ENCODE peak calls at places on chromosomes 16 and 17, in nine cellular contexts. One of them, this sample, is unnamed.

GRCh38 chr16:11084484-11085024 is 140.2 kb downstream of the CLEC16A start:
- DNase-seq in ELF-1: no peak
- DNase-seq in stimulated activated naive CD8-positive, alpha-beta T cell treated with anti-CD3 and anti-CD28 coated beads, Interleukin-15, Interleukin-2, amounts not matched to agents 100 U/mL and 50 U/mL, for 24 hours: no peak
- DNase-seq in CD8-positive, alpha-beta T cell: no peak
- DNase-seq in testis: no peak
- DNase-seq in AG09309: peak
- DNase-seq in hepatic stellate cell: peak
- DNase-seq in NCI-H345: no peak
- DNase-seq in fibroblast of lung: peak
- DNase-seq in this sample: peak

GRCh38 chr16:47916266-47916665 is 239.5 kb downstream of the ABCC12 start:
- DNase-seq in ELF-1: no peak
- DNase-seq in NCI-H345: no peak
- DNase-seq in stimulated activated naive CD8-positive, alpha-beta T cell treated with anti-CD3 and anti-CD28 coated beads, Interleukin-15, Interleukin-2, amounts not matched to agents 100 U/mL and 50 U/mL, for 24 hours: no peak
- DNase-seq in fibroblast of lung: peak
- DNase-seq in testis: no peak
- DNase-seq in CD8-positive, alpha-beta T cell: no peak
- DNase-seq in hepatic stellate cell: no peak
- DNase-seq in AG09309: no peak
- DNase-seq in this sample: no peak

GRCh38 chr17:2363318-2363717 is 26.0 kb downstream of the SGSM2 start:
- DNase-seq in CD8-positive, alpha-beta T cell: no peak
- DNase-seq in AG09309: no peak
- DNase-seq in ELF-1: no peak
- DNase-seq in NCI-H345: no peak
- DNase-seq in stimulated activated naive CD8-positive, alpha-beta T cell treated with anti-CD3 and anti-CD28 coated beads, Interleukin-15, Interleukin-2, amounts not matched to agents 100 U/mL and 50 U/mL, for 24 hours: no peak
- DNase-seq in fibroblast of lung: no peak
- DNase-seq in hepatic stellate cell: no peak
- DNase-seq in testis: no peak
- DNase-seq in this sample: no peak

GRCh38 chr17:41315814-41316430 is 412 bp upstream of the KRTAP17-1 start:
- DNase-seq in testis: no peak
- DNase-seq in NCI-H345: no peak
- DNase-seq in AG09309: no peak
- DNase-seq in stimulated activated naive CD8-positive, alpha-beta T cell treated with anti-CD3 and anti-CD28 coated beads, Interleukin-15, Interleukin-2, amounts not matched to agents 100 U/mL and 50 U/mL, for 24 hours: no peak
- DNase-seq in hepatic stellate cell: no peak
- DNase-seq in fibroblast of lung: no peak
- DNase-seq in CD8-positive, alpha-beta T cell: no peak
- DNase-seq in ELF-1: no peak
- DNase-seq in this sample: no peak

GRCh38 chr17:49316889-49317288 is 45.2 kb downstream of the ZNF652 start:
- DNase-seq in hepatic stellate cell: no peak
- DNase-seq in testis: no peak
- DNase-seq in AG09309: no peak
- DNase-seq in ELF-1: peak
- DNase-seq in fibroblast of lung: no peak
- DNase-seq in NCI-H345: no peak
- DNase-seq in CD8-positive, alpha-beta T cell: no peak
- DNase-seq in stimulated activated naive CD8-positive, alpha-beta T cell treated with anti-CD3 and anti-CD28 coated beads, Interleukin-15, Interleukin-2, amounts not matched to agents 100 U/mL and 50 U/mL, for 24 hours: no peak
- DNase-seq in this sample: no peak

GRCh38 chr17:78645421-78646295 is 68.5 kb upstream of the DNAH17 start:
- DNase-seq in CD8-positive, alpha-beta T cell: peak
- DNase-seq in testis: peak
- DNase-seq in fibroblast of lung: no peak
- DNase-seq in hepatic stellate cell: peak
- DNase-seq in AG09309: no peak
- DNase-seq in NCI-H345: no peak
- DNase-seq in ELF-1: peak
- DNase-seq in stimulated activated naive CD8-positive, alpha-beta T cell treated with anti-CD3 and anti-CD28 coated beads, Interleukin-15, Interleukin-2, amounts not matched to agents 100 U/mL and 50 U/mL, for 24 hours: peak
- DNase-seq in this sample: peak

GRCh38 chr16:17780181-17780580 is 309.4 kb upstream of the XYLT1 start:
- DNase-seq in ELF-1: no peak
- DNase-seq in CD8-positive, alpha-beta T cell: no peak
- DNase-seq in fibroblast of lung: no peak
- DNase-seq in NCI-H345: peak
- DNase-seq in stimulated activated naive CD8-positive, alpha-beta T cell treated with anti-CD3 and anti-CD28 coated beads, Interleukin-15, Interleukin-2, amounts not matched to agents 100 U/mL and 50 U/mL, for 24 hours: no peak
- DNase-seq in hepatic stellate cell: no peak
- DNase-seq in AG09309: no peak
- DNase-seq in testis: no peak
- DNase-seq in this sample: no peak

GRCh38 chr17:681738-682137 is 32.9 kb downstream of the VPS53 start:
- DNase-seq in NCI-H345: no peak
- DNase-seq in CD8-positive, alpha-beta T cell: no peak
- DNase-seq in fibroblast of lung: peak
- DNase-seq in stimulated activated naive CD8-positive, alpha-beta T cell treated with anti-CD3 and anti-CD28 coated beads, Interleukin-15, Interleukin-2, amounts not matched to agents 100 U/mL and 50 U/mL, for 24 hours: no peak
- DNase-seq in ELF-1: no peak
- DNase-seq in hepatic stellate cell: peak
- DNase-seq in AG09309: peak
- DNase-seq in testis: no peak
- DNase-seq in this sample: peak

GRCh38 chr16:57589374-57589773 is 39.1 kb upstream of the ADGRG1 start:
- DNase-seq in ELF-1: no peak
- DNase-seq in stimulated activated naive CD8-positive, alpha-beta T cell treated with anti-CD3 and anti-CD28 coated beads, Interleukin-15, Interleukin-2, amounts not matched to agents 100 U/mL and 50 U/mL, for 24 hours: no peak
- DNase-seq in NCI-H345: no peak
- DNase-seq in fibroblast of lung: no peak
- DNase-seq in AG09309: no peak
- DNase-seq in hepatic stellate cell: no peak
- DNase-seq in CD8-positive, alpha-beta T cell: no peak
- DNase-seq in testis: no peak
- DNase-seq in this sample: no peak

GRCh38 chr17:60392845-60393702 is 1.1 kb upstream of the USP32 start:
- DNase-seq in CD8-positive, alpha-beta T cell: no peak
- DNase-seq in ELF-1: peak
- DNase-seq in hepatic stellate cell: peak
- DNase-seq in NCI-H345: peak
- DNase-seq in testis: peak
- DNase-seq in fibroblast of lung: peak
- DNase-seq in stimulated activated naive CD8-positive, alpha-beta T cell treated with anti-CD3 and anti-CD28 coated beads, Interleukin-15, Interleukin-2, amounts not matched to agents 100 U/mL and 50 U/mL, for 24 hours: peak
- DNase-seq in AG09309: no peak
- DNase-seq in this sample: no peak

GRCh38 chr17:61410555-61411089 is 11.0 kb downstream of the TBX2 start:
- DNase-seq in testis: peak
- DNase-seq in stimulated activated naive CD8-positive, alpha-beta T cell treated with anti-CD3 and anti-CD28 coated beads, Interleukin-15, Interleukin-2, amounts not matched to agents 100 U/mL and 50 U/mL, for 24 hours: peak
- DNase-seq in hepatic stellate cell: peak
- DNase-seq in CD8-positive, alpha-beta T cell: peak
- DNase-seq in ELF-1: peak
- DNase-seq in NCI-H345: no peak
- DNase-seq in fibroblast of lung: peak
- DNase-seq in AG09309: no peak
- DNase-seq in this sample: no peak

GRCh38 chr16:56911771-56912541 is 20.0 kb upstream of the HERPUD1 start:
- DNase-seq in stimulated activated naive CD8-positive, alpha-beta T cell treated with anti-CD3 and anti-CD28 coated beads, Interleukin-15, Interleukin-2, amounts not matched to agents 100 U/mL and 50 U/mL, for 24 hours: peak
- DNase-seq in ELF-1: peak
- DNase-seq in CD8-positive, alpha-beta T cell: no peak
- DNase-seq in fibroblast of lung: peak
- DNase-seq in AG09309: no peak
- DNase-seq in hepatic stellate cell: peak
- DNase-seq in NCI-H345: no peak
- DNase-seq in testis: peak
- DNase-seq in this sample: peak

GRCh38 chr16:3977376-3977775 is 96.9 kb upstream of the CREBBP start:
- DNase-seq in CD8-positive, alpha-beta T cell: no peak
- DNase-seq in stimulated activated naive CD8-positive, alpha-beta T cell treated with anti-CD3 and anti-CD28 coated beads, Interleukin-15, Interleukin-2, amounts not matched to agents 100 U/mL and 50 U/mL, for 24 hours: no peak
- DNase-seq in AG09309: no peak
- DNase-seq in testis: no peak
- DNase-seq in NCI-H345: no peak
- DNase-seq in fibroblast of lung: no peak
- DNase-seq in hepatic stellate cell: no peak
- DNase-seq in ELF-1: no peak
- DNase-seq in this sample: no peak

GRCh38 chr16:75267631-75268264 is 16.3 kb upstream of the BCAR1 start:
- DNase-seq in stimulated activated naive CD8-positive, alpha-beta T cell treated with anti-CD3 and anti-CD28 coated beads, Interleukin-15, Interleukin-2, amounts not matched to agents 100 U/mL and 50 U/mL, for 24 hours: no peak
- DNase-seq in fibroblast of lung: peak
- DNase-seq in testis: no peak
- DNase-seq in CD8-positive, alpha-beta T cell: no peak
- DNase-seq in NCI-H345: peak
- DNase-seq in hepatic stellate cell: no peak
- DNase-seq in AG09309: no peak
- DNase-seq in ELF-1: no peak
- DNase-seq in this sample: peak

GRCh38 chr16:67707210-67707609 is 11.9 kb downstream of the GFOD2 start:
- DNase-seq in CD8-positive, alpha-beta T cell: no peak
- DNase-seq in testis: no peak
- DNase-seq in stimulated activated naive CD8-positive, alpha-beta T cell treated with anti-CD3 and anti-CD28 coated beads, Interleukin-15, Interleukin-2, amounts not matched to agents 100 U/mL and 50 U/mL, for 24 hours: no peak
- DNase-seq in AG09309: no peak
- DNase-seq in ELF-1: no peak
- DNase-seq in NCI-H345: no peak
- DNase-seq in hepatic stellate cell: no peak
- DNase-seq in fibroblast of lung: no peak
- DNase-seq in this sample: no peak

GRCh38 chr16:28839899-28840298 is 6.2 kb downstream of the TUFM start:
- DNase-seq in hepatic stellate cell: no peak
- DNase-seq in NCI-H345: no peak
- DNase-seq in CD8-positive, alpha-beta T cell: no peak
- DNase-seq in fibroblast of lung: no peak
- DNase-seq in AG09309: no peak
- DNase-seq in ELF-1: no peak
- DNase-seq in testis: no peak
- DNase-seq in stimulated activated naive CD8-positive, alpha-beta T cell treated with anti-CD3 and anti-CD28 coated beads, Interleukin-15, Interleukin-2, amounts not matched to agents 100 U/mL and 50 U/mL, for 24 hours: no peak
- DNase-seq in this sample: no peak

GRCh38 chr17:43615952-43616351 is 45.8 kb downstream of the MEOX1 start:
- DNase-seq in fibroblast of lung: no peak
- DNase-seq in testis: no peak
- DNase-seq in stimulated activated naive CD8-positive, alpha-beta T cell treated with anti-CD3 and anti-CD28 coated beads, Interleukin-15, Interleukin-2, amounts not matched to agents 100 U/mL and 50 U/mL, for 24 hours: no peak
- DNase-seq in ELF-1: no peak
- DNase-seq in AG09309: no peak
- DNase-seq in NCI-H345: no peak
- DNase-seq in CD8-positive, alpha-beta T cell: no peak
- DNase-seq in hepatic stellate cell: no peak
- DNase-seq in this sample: no peak

GRCh38 chr16:676565-677297 is 1.3 kb downstream of the RHBDL1 start:
- DNase-seq in hepatic stellate cell: no peak
- DNase-seq in NCI-H345: peak
- DNase-seq in ELF-1: no peak
- DNase-seq in AG09309: no peak
- DNase-seq in fibroblast of lung: no peak
- DNase-seq in CD8-positive, alpha-beta T cell: no peak
- DNase-seq in testis: no peak
- DNase-seq in stimulated activated naive CD8-positive, alpha-beta T cell treated with anti-CD3 and anti-CD28 coated beads, Interleukin-15, Interleukin-2, amounts not matched to agents 100 U/mL and 50 U/mL, for 24 hours: no peak
- DNase-seq in this sample: no peak

GRCh38 chr16:57862698-57863433 is 60.6 kb upstream of the KIFC3 start:
- DNase-seq in AG09309: no peak
- DNase-seq in testis: no peak
- DNase-seq in hepatic stellate cell: no peak
- DNase-seq in CD8-positive, alpha-beta T cell: no peak
- DNase-seq in ELF-1: peak
- DNase-seq in fibroblast of lung: no peak
- DNase-seq in stimulated activated naive CD8-positive, alpha-beta T cell treated with anti-CD3 and anti-CD28 coated beads, Interleukin-15, Interleukin-2, amounts not matched to agents 100 U/mL and 50 U/mL, for 24 hours: no peak
- DNase-seq in NCI-H345: no peak
- DNase-seq in this sample: no peak

GRCh38 chr17:4407851-4408250 is 25.9 kb upstream of the SPNS3 start:
- DNase-seq in fibroblast of lung: peak
- DNase-seq in testis: no peak
- DNase-seq in ELF-1: peak
- DNase-seq in stimulated activated naive CD8-positive, alpha-beta T cell treated with anti-CD3 and anti-CD28 coated beads, Interleukin-15, Interleukin-2, amounts not matched to agents 100 U/mL and 50 U/mL, for 24 hours: no peak
- DNase-seq in NCI-H345: no peak
- DNase-seq in hepatic stellate cell: no peak
- DNase-seq in CD8-positive, alpha-beta T cell: no peak
- DNase-seq in AG09309: no peak
- DNase-seq in this sample: no peak